ENCODE peak calls at places on chromosomes 11 and 22, in nine cellular contexts. One of them, this sample, is unnamed.
A peak's percentile ranks its signal among the peaks of the same experiment; 100 is the strongest.

GRCh38 chr22:23836692-23837495 is 1.9 kb downstream of the DERL3 start:
- DNase-seq in mucosa of descending colon: no peak
- DNase-seq in sigmoid colon: peak; percentile 62
- DNase-seq in A549: no peak
- DNase-seq in body of pancreas: no peak
- DNase-seq in psoas muscle: peak; percentile 43
- DNase-seq in prostate gland: no peak
- DNase-seq in lung: no peak
- DNase-seq in cardiac muscle cell: no peak
- DNase-seq in this sample: peak; percentile 36

GRCh38 chr22:46517255-46517761 is 20.1 kb downstream of the CELSR1 start:
- DNase-seq in mucosa of descending colon: no peak
- DNase-seq in sigmoid colon: no peak
- DNase-seq in A549: no peak
- DNase-seq in body of pancreas: no peak
- DNase-seq in psoas muscle: no peak
- DNase-seq in prostate gland: no peak
- DNase-seq in lung: no peak
- DNase-seq in cardiac muscle cell: no peak
- DNase-seq in this sample: no peak

GRCh38 chr11:16739326-16739875 is 954 bp downstream of the C11orf58 start:
- DNase-seq in mucosa of descending colon: no peak
- DNase-seq in sigmoid colon: no peak
- DNase-seq in A549: peak; percentile 25
- DNase-seq in body of pancreas: no peak
- DNase-seq in psoas muscle: no peak
- DNase-seq in prostate gland: no peak
- DNase-seq in lung: no peak
- DNase-seq in cardiac muscle cell: no peak
- DNase-seq in this sample: no peak

GRCh38 chr11:68749501-68750196 is 1.7 kb downstream of the TESMIN start:
- DNase-seq in mucosa of descending colon: no peak
- DNase-seq in sigmoid colon: no peak
- DNase-seq in A549: no peak
- DNase-seq in body of pancreas: no peak
- DNase-seq in psoas muscle: no peak
- DNase-seq in prostate gland: no peak
- DNase-seq in lung: no peak
- DNase-seq in cardiac muscle cell: no peak
- DNase-seq in this sample: no peak

GRCh38 chr22:39276461-39277134 is 31.8 kb upstream of the PDGFB start:
- DNase-seq in mucosa of descending colon: no peak
- DNase-seq in sigmoid colon: no peak
- DNase-seq in A549: no peak
- DNase-seq in body of pancreas: no peak
- DNase-seq in psoas muscle: no peak
- DNase-seq in prostate gland: no peak
- DNase-seq in lung: no peak
- DNase-seq in cardiac muscle cell: no peak
- DNase-seq in this sample: no peak

GRCh38 chr11:33478111-33478573 is 221.0 kb downstream of the HIPK3 start:
- DNase-seq in mucosa of descending colon: no peak
- DNase-seq in sigmoid colon: no peak
- DNase-seq in A549: no peak
- DNase-seq in body of pancreas: peak; percentile 6
- DNase-seq in psoas muscle: no peak
- DNase-seq in prostate gland: no peak
- DNase-seq in lung: no peak
- DNase-seq in cardiac muscle cell: peak; percentile 11
- DNase-seq in this sample: no peak

GRCh38 chr11:2653930-2654739 is 45.7 kb downstream of the KCNQ1OT1 start:
- DNase-seq in mucosa of descending colon: no peak
- DNase-seq in sigmoid colon: no peak
- DNase-seq in A549: no peak
- DNase-seq in body of pancreas: no peak
- DNase-seq in psoas muscle: peak; percentile 64
- DNase-seq in prostate gland: no peak
- DNase-seq in lung: no peak
- DNase-seq in cardiac muscle cell: no peak
- DNase-seq in this sample: peak; percentile 70

GRCh38 chr11:72876147-72876546 is 61.9 kb downstream of the ATG16L2 start:
- DNase-seq in mucosa of descending colon: no peak
- DNase-seq in sigmoid colon: no peak
- DNase-seq in A549: no peak
- DNase-seq in body of pancreas: no peak
- DNase-seq in psoas muscle: no peak
- DNase-seq in prostate gland: no peak
- DNase-seq in lung: no peak
- DNase-seq in cardiac muscle cell: no peak
- DNase-seq in this sample: no peak

GRCh38 chr11:37712246-37712645 is 1114.2 kb upstream of the RAG2 start:
- DNase-seq in mucosa of descending colon: no peak
- DNase-seq in sigmoid colon: no peak
- DNase-seq in A549: no peak
- DNase-seq in body of pancreas: no peak
- DNase-seq in psoas muscle: no peak
- DNase-seq in prostate gland: no peak
- DNase-seq in lung: no peak
- DNase-seq in cardiac muscle cell: peak; percentile 39
- DNase-seq in this sample: no peak

DNA sequence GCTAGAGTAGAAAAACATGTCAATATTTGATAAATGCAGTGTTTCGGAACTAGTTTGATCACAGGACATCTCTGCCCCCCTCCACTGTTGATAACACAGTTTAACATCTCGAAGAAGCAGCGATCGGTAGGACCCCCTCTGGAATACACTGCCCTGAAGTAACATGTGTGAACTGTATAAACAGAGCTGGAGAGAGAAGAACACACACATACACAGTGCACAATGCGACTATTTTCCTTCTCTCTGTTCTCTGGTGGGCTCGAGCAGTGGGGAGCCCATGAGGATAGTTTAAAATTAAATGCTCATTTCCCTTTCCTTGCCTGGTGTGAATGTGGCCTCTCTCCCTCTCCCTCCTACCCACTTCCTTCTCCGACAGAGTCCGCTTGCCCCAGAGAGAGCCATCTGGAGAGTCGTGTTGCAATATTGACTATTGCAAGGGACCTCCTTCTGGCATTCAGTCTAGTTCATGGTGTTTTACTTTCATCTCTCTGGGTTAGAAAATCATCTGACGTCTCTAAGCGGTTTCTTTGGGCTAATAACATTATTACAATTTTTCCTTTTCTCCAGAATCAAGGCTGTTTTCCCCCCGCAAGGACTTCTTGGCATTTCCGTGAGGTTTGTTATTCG is 51.6 kb upstream of the BARX2 start:
- DNase-seq in mucosa of descending colon: no peak
- DNase-seq in sigmoid colon: peak; percentile 71
- DNase-seq in A549: peak; percentile 14
- DNase-seq in body of pancreas: peak; percentile 69
- DNase-seq in psoas muscle: no peak
- DNase-seq in prostate gland: no peak
- DNase-seq in lung: peak; percentile 69
- DNase-seq in cardiac muscle cell: no peak
- DNase-seq in this sample: peak; percentile 61
- H3K4me3 ChIP-seq in mucosa of descending colon: no peak overlapping the region
- H3K4me3 ChIP-seq in sigmoid colon: no peak overlapping the region
- H3K4me3 ChIP-seq in A549: peak overlapping the region; percentile 11
- H3K4me3 ChIP-seq in body of pancreas: no peak overlapping the region
- H3K4me3 ChIP-seq in psoas muscle: no peak overlapping the region
- H3K4me3 ChIP-seq in prostate gland: no peak overlapping the region
- H3K4me3 ChIP-seq in lung: no peak overlapping the region
- H3K4me3 ChIP-seq in cardiac muscle cell: no peak overlapping the region
- H3K4me3 ChIP-seq in this sample: no peak overlapping the region

GRCh38 chr11:122724520-122724919 is 69.0 kb downstream of the UBASH3B start:
- DNase-seq in mucosa of descending colon: no peak
- DNase-seq in sigmoid colon: no peak
- DNase-seq in A549: no peak
- DNase-seq in body of pancreas: no peak
- DNase-seq in psoas muscle: no peak
- DNase-seq in prostate gland: no peak
- DNase-seq in lung: no peak
- DNase-seq in cardiac muscle cell: no peak
- DNase-seq in this sample: no peak

GRCh38 chr11:122721201-122721963 is 65.9 kb downstream of the UBASH3B start:
- DNase-seq in mucosa of descending colon: no peak
- DNase-seq in sigmoid colon: peak; percentile 43
- DNase-seq in A549: no peak
- DNase-seq in body of pancreas: no peak
- DNase-seq in psoas muscle: no peak
- DNase-seq in prostate gland: no peak
- DNase-seq in lung: no peak
- DNase-seq in cardiac muscle cell: no peak
- DNase-seq in this sample: no peak

GRCh38 chr11:122723106-122723505 is 67.6 kb downstream of the UBASH3B start:
- DNase-seq in mucosa of descending colon: no peak
- DNase-seq in sigmoid colon: no peak
- DNase-seq in A549: no peak
- DNase-seq in body of pancreas: no peak
- DNase-seq in psoas muscle: no peak
- DNase-seq in prostate gland: no peak
- DNase-seq in lung: no peak
- DNase-seq in cardiac muscle cell: no peak
- DNase-seq in this sample: no peak

GRCh38 chr11:122721964-122722266 is 66.4 kb downstream of the UBASH3B start:
- DNase-seq in mucosa of descending colon: no peak
- DNase-seq in sigmoid colon: peak; percentile 15
- DNase-seq in A549: no peak
- DNase-seq in body of pancreas: no peak
- DNase-seq in psoas muscle: no peak
- DNase-seq in prostate gland: no peak
- DNase-seq in lung: no peak
- DNase-seq in cardiac muscle cell: no peak
- DNase-seq in this sample: no peak

DNA sequence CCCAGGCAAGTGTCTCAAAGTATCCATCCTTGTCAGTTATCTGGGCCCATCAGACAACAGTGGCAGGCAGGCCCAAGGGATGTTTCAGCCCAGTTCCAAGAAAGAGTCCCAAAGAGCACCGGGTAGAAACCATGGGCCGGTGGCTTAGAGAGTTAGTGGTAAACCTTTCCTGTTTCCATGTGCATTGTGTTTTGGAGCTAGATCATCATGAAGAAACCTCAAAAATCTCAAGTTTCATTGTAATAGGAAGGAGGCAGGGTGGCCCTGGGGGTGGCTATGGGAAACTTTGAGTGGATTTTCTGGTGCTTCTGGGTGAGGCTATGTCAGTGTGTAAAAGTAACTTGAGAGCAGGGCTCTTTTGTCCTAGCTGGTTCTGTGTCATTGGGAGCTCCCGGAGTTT is 68.1 kb downstream of the UBASH3B start:
- DNase-seq in mucosa of descending colon: no peak
- DNase-seq in sigmoid colon: peak; percentile 30
- DNase-seq in A549: no peak
- DNase-seq in body of pancreas: no peak
- DNase-seq in psoas muscle: no peak
- DNase-seq in prostate gland: no peak
- DNase-seq in lung: no peak
- DNase-seq in cardiac muscle cell: no peak
- DNase-seq in this sample: no peak
- H3K4me1 ChIP-seq in mucosa of descending colon: no peaks in the 10 kb centered on the region
- H3K4me1 ChIP-seq in sigmoid colon: peaks cover 24% of the 10 kb centered on the region
- H3K4me1 ChIP-seq in A549: peaks cover 59% of the 10 kb centered on the region
- H3K4me1 ChIP-seq in body of pancreas: no peaks in the 10 kb centered on the region
- H3K4me1 ChIP-seq in psoas muscle: no peaks in the 10 kb centered on the region
- H3K4me1 ChIP-seq in prostate gland: no peaks in the 10 kb centered on the region
- H3K4me1 ChIP-seq in lung: no peaks in the 10 kb centered on the region
- H3K4me1 ChIP-seq in cardiac muscle cell: no peaks in the 10 kb centered on the region
- H3K4me1 ChIP-seq in this sample: no peaks in the 10 kb centered on the region

GRCh38 chr11:134664447-134664846 is 252.4 kb upstream of the B3GAT1 start:
- DNase-seq in mucosa of descending colon: no peak
- DNase-seq in sigmoid colon: peak; percentile 15
- DNase-seq in A549: no peak
- DNase-seq in body of pancreas: no peak
- DNase-seq in psoas muscle: no peak
- DNase-seq in prostate gland: no peak
- DNase-seq in lung: no peak
- DNase-seq in cardiac muscle cell: no peak
- DNase-seq in this sample: no peak
- H3K9me3 ChIP-seq in mucosa of descending colon: no peaks in the 10 kb centered on the region
- H3K9me3 ChIP-seq in sigmoid colon: no peaks in the 10 kb centered on the region
- H3K9me3 ChIP-seq in A549: no peaks in the 10 kb centered on the region
- H3K9me3 ChIP-seq in body of pancreas: no peaks in the 10 kb centered on the region
- H3K9me3 ChIP-seq in psoas muscle: no peaks in the 10 kb centered on the region
- H3K9me3 ChIP-seq in prostate gland: no peaks in the 10 kb centered on the region
- H3K9me3 ChIP-seq in lung: peaks cover 14% of the 10 kb centered on the region
- H3K9me3 ChIP-seq in cardiac muscle cell: no peaks in the 10 kb centered on the region
- H3K9me3 ChIP-seq in this sample: no peaks in the 10 kb centered on the region

GRCh38 chr11:22371188-22371587 is 33.0 kb downstream of the SLC17A6 start:
- DNase-seq in mucosa of descending colon: no peak
- DNase-seq in sigmoid colon: no peak
- DNase-seq in A549: no peak
- DNase-seq in body of pancreas: no peak
- DNase-seq in psoas muscle: no peak
- DNase-seq in prostate gland: no peak
- DNase-seq in lung: no peak
- DNase-seq in cardiac muscle cell: no peak
- DNase-seq in this sample: no peak
- H3K4me3 ChIP-seq in mucosa of descending colon: no peak overlapping the region
- H3K4me3 ChIP-seq in sigmoid colon: no peak overlapping the region
- H3K4me3 ChIP-seq in A549: no peak overlapping the region
- H3K4me3 ChIP-seq in body of pancreas: no peak overlapping the region
- H3K4me3 ChIP-seq in psoas muscle: no peak overlapping the region
- H3K4me3 ChIP-seq in prostate gland: no peak overlapping the region
- H3K4me3 ChIP-seq in lung: no peak overlapping the region
- H3K4me3 ChIP-seq in cardiac muscle cell: no peak overlapping the region
- H3K4me3 ChIP-seq in this sample: no peak overlapping the region

DNA sequence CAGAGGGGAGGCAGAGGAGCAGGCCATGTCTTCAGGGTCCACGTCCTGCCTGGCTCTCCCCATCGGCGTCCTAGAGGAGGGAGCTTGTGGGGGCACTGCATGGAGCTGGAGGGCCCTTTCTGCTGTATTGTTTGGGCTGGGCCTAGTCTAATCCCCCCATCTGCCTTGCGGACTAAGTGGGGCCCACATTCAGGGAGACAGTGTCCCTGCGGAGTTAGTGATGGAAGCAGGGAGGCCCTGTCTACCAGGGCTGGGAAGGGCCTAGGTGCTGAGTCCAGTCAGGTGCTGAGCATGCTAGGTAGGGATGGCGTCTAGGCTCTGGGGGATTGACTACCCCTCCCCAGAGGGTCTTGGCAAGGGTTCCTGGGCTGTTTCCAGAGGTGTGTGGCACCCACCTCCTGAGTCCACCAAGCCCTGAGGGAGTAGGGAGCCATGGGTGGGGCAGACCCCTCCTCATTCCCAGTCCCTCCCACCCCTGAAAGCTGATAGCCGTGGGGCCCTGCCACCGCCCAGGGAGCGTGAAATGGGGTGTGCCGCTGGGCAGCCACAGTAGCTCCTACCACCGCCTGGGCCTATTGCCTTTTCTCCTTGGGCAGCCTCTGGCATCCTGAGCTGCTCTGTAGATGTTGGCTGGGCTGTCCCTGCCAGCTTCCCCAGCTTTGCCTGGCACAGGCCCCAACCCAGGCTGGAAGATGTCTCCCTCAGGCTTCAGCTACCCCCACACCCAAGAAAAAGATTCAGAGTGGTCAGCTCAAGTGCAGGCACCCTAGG is 1.9 kb upstream of the POLD4 start:
- DNase-seq in mucosa of descending colon: peak; percentile 45
- DNase-seq in sigmoid colon: peak; percentile 72
- DNase-seq in A549: peak; percentile 11
- DNase-seq in body of pancreas: no peak
- DNase-seq in psoas muscle: peak; percentile 54
- DNase-seq in prostate gland: no peak
- DNase-seq in lung: no peak
- DNase-seq in cardiac muscle cell: no peak
- DNase-seq in this sample: no peak
- H3K4me1 ChIP-seq in mucosa of descending colon: peaks cover 57% of the 10 kb centered on the region
- H3K4me1 ChIP-seq in sigmoid colon: peaks cover 75% of the 10 kb centered on the region
- H3K4me1 ChIP-seq in A549: peaks cover 86% of the 10 kb centered on the region
- H3K4me1 ChIP-seq in body of pancreas: peaks cover 67% of the 10 kb centered on the region
- H3K4me1 ChIP-seq in psoas muscle: peaks cover 56% of the 10 kb centered on the region
- H3K4me1 ChIP-seq in prostate gland: peaks cover 25% of the 10 kb centered on the region
- H3K4me1 ChIP-seq in lung: no peaks in the 10 kb centered on the region
- H3K4me1 ChIP-seq in cardiac muscle cell: peaks cover 10% of the 10 kb centered on the region
- H3K4me1 ChIP-seq in this sample: peaks cover 10% of the 10 kb centered on the region

This sample was measured in aorta.